ENCODE peak calls at places on chromosomes 16 and 17, in four cellular contexts. A is NB4, K is AG09309, Y is pancreas. F is an unnamed sample.

GRCh38 chr16:77359065-77359502 is 75.8 kb downstream of the ADAMTS18 start:
- DNase-seq in A (no peak), K (no peak), Y (no peak), F (no peak)

GRCh38 chr16:88454315-88455057 is 1.4 kb downstream of the ZFPM1 start:
- DNase-seq in A (peak; percentile 78), K (no peak), Y (no peak), F (no peak)

GRCh38 chr17:36592316-36592710 is 634 bp downstream of the DHRS11 start:
- DNase-seq in A (peak; percentile 49), K (no peak), Y (no peak), F (peak; percentile 45)

GRCh38 chr17:62855136-62855535 is 47.0 kb upstream of the MARCHF10 start:
- DNase-seq in A (no peak), K (no peak), Y (no peak), F (no peak)

GRCh38 chr17:59093702-59094231 is 12.9 kb downstream of the TRIM37 start:
- DNase-seq in A (no peak), K (peak; percentile 94), Y (no peak), F (peak; percentile 67)

GRCh38 chr17:57279432-57279831 is 23.1 kb downstream of the MSI2 start:
- DNase-seq in A (no peak), K (no peak), Y (no peak), F (no peak)

GRCh38 chr16:86203557-86204275 is 304.8 kb downstream of the IRF8 start:
- DNase-seq in A (no peak), K (no peak), Y (no peak), F (no peak)

GRCh38 chr16:13953501-13953900 is 33.5 kb downstream of the ERCC4 start:
- DNase-seq in A (no peak), K (no peak), Y (no peak), F (no peak)

GRCh38 chr17:66494023-66494803 is 191.8 kb downstream of the PRKCA start:
- DNase-seq in A (peak; percentile 93), K (peak; percentile 75), Y (no peak), F (no peak)

GRCh38 chr17:27518048-27518447 is 61.8 kb downstream of the KSR1 start:
- DNase-seq in A (no peak), K (no peak), Y (no peak), F (no peak)

GRCh38 chr17:1629647-1630310 is 1.1 kb upstream of the SLC43A2 start:
- DNase-seq in A (peak; percentile 72), K (no peak), Y (peak; percentile 84), F (peak; percentile 91)

GRCh38 chr16:28846933-28847273 is 755 bp upstream of the TUFM start:
- DNase-seq in A (no peak), K (no peak), Y (no peak), F (no peak)

GRCh38 chr16:69469807-69470561 is 45.6 kb downstream of the CYB5B start:
- DNase-seq in A (peak; percentile 62), K (no peak), Y (no peak), F (no peak)

GRCh38 chr16:68311316-68311620 is 449 bp downstream of the PRMT7 start:
- DNase-seq in A (peak; percentile 82), K (no peak), Y (no peak), F (no peak)
- H3K4me3 ChIP-seq in A (peak overlapping the region; percentile 97), K (peak overlapping the region; percentile 61), Y (peak overlapping the region; percentile 93), F (peak overlapping the region; percentile 65)

GRCh38 chr17:41912925-41913324 is 5.8 kb downstream of the ACLY start:
- DNase-seq in A (no peak), K (no peak), Y (no peak), F (no peak)

GRCh38 chr17:41915566-41915965 is 3.2 kb downstream of the ACLY start:
- DNase-seq in A (no peak), K (no peak), Y (no peak), F (no peak)

GRCh38 chr17:41914358-41914766 is 4.4 kb downstream of the ACLY start:
- DNase-seq in A (no peak), K (no peak), Y (no peak), F (peak; percentile 65)

GRCh38 chr17:41913798-41914197 is 5.0 kb downstream of the ACLY start:
- DNase-seq in A (no peak), K (no peak), Y (no peak), F (no peak)

GRCh38 chr17:41915020-41915419 is 3.7 kb downstream of the ACLY start:
- DNase-seq in A (no peak), K (no peak), Y (no peak), F (no peak)
- H3K4me3 ChIP-seq in A (no peak overlapping the region), K (no peak overlapping the region), Y (no peak overlapping the region), F (no peak overlapping the region)

GRCh38 chr17:39196191-39196819 is 1.2 kb downstream of the CACNB1 start:
- DNase-seq in A (no peak), K (no peak), Y (peak; percentile 22), F (no peak)
- H3K4me3 ChIP-seq in A (no peak overlapping the region), K (peak overlapping the region; percentile 94), Y (peak overlapping the region; percentile 71), F (peak overlapping the region; percentile 79)

GRCh38 chr17:8964801-8965393 is 610 bp downstream of the PIK3R5 start:
- DNase-seq in A (peak; percentile 28), K (no peak), Y (no peak), F (no peak)

GRCh38 chr17:8966926-8967325 is 1.4 kb upstream of the PIK3R5 start:
- DNase-seq in A (peak; percentile 44), K (no peak), Y (no peak), F (no peak)

GRCh38 chr17:8963665-8964258 is 1.7 kb downstream of the PIK3R5 start:
- DNase-seq in A (peak; percentile 30), K (no peak), Y (no peak), F (no peak)

GRCh38 chr17:8963017-8963416 is 2.5 kb downstream of the PIK3R5 start:
- DNase-seq in A (no peak), K (no peak), Y (no peak), F (no peak)

GRCh38 chr17:8965394-8966168 is at the start of gene PIK3R5:
- DNase-seq in A (peak; percentile 74), K (no peak), Y (peak; percentile 63), F (no peak)
- H3K4me3 ChIP-seq in A (peak within 1 kb of the TSS; percentile 28), K (no peak within 1 kb of the TSS), Y (peak within 1 kb of the TSS; percentile 34), F (no peak within 1 kb of the TSS)

DNA sequence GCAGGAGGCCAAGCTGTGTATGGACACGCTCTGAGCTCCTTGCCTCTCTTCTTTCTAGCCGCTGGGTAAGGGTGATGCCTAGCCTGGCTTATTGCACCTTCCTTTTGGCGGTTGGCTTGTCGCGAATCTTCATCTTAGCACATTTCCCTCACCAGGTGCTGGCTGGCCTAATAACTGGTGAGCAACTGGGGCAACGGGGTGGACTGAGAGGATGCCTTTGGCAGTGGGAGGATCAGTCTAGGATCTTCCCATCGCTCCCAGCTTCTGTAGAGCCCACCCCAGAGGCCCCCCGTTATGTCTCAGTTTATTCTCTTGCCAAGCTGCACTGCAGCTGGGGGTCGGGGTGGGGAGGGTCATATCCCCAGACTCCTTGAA is 4.4 kb downstream of the G6PC3 start:
- DNase-seq in A (no peak), K (no peak), Y (no peak), F (no peak)
- H3K4me3 ChIP-seq in A (no peak overlapping the region), K (no peak overlapping the region), Y (no peak overlapping the region), F (no peak overlapping the region)

GRCh38 chr16:8865145-8865882 is 3.5 kb downstream of the CARHSP1 start:
- DNase-seq in A (no peak), K (no peak), Y (no peak), F (no peak)
- H3K4me3 ChIP-seq in A (no peak overlapping the region), K (no peak overlapping the region), Y (no peak overlapping the region), F (no peak overlapping the region)

GRCh38 chr16:85173077-85173980 is 61.1 kb upstream of the CIBAR2 start:
- DNase-seq in A (no peak), K (peak; percentile 79), Y (no peak), F (no peak)

GRCh38 chr16:85171004-85171808 is 58.9 kb upstream of the CIBAR2 start:
- DNase-seq in A (no peak), K (no peak), Y (no peak), F (no peak)

GRCh38 chr16:85172465-85173071 is 60.3 kb upstream of the CIBAR2 start:
- DNase-seq in A (peak; percentile 57), K (no peak), Y (peak; percentile 69), F (no peak)

GRCh38 chr16:85170066-85171003 is 58.1 kb upstream of the CIBAR2 start:
- DNase-seq in A (peak; percentile 32), K (no peak), Y (no peak), F (peak; percentile 35)

DNA sequence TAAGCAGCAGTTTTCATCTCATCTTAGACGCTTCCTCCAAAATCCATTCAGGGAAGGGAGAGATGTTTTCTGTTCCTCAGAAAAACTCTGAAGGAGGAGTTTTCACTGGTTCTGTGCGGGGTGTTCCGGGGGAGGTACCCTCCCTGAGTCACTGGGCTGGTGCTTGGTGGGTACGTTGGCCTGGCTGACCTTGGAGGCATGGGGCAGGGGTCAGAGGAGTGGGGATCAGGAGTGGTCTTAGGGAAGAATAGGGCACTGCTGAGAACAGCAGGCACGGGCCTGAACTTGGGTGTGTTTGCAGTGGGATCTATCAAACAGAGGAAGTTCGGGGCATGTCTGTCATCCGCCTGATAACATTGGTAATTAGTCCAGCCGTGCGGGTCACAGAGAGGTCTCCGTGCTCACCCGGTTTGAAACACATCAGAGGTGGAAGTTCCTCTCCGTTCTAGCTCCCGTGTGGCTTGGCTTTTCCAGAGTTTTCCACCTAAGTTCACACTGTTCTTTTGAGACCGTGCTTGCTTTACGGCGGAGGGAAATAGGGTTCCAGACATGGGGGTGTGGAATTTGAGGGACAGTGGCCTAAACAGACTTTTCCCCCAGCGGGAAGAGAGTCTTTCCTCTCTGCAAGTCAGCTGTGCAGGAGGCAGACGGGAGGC is 59.7 kb upstream of the CIBAR2 start:
- DNase-seq in A (peak; percentile 37), K (no peak), Y (no peak), F (no peak)
- H3K4me3 ChIP-seq in A (no peak overlapping the region), K (peak overlapping the region; percentile 64), Y (peak overlapping the region; percentile 14), F (no peak overlapping the region)